ENCODE peak calls at places on chromosome 14, in eight cellular contexts. One of them, this sample, is unnamed.

GRCh38 chr14:97713023-97713422 is 915.8 kb downstream of the VRK1 start:
- DNase-seq in CD8-positive, alpha-beta T cell: no peak
- DNase-seq in thoracic aorta: no peak
- DNase-seq in activated B cell treated with CpG ODN at 0.5 μM for 24 hours: no peak
- DNase-seq in upper lobe of right lung: no peak
- DNase-seq in epithelial cell of esophagus: peak; percentile 92
- DNase-seq in psoas muscle: no peak
- DNase-seq in GM10248: no peak
- DNase-seq in this sample: no peak

GRCh38 chr14:36057452-36058142 is 118.9 kb downstream of the PTCSC3 start:
- DNase-seq in CD8-positive, alpha-beta T cell: no peak
- DNase-seq in thoracic aorta: no peak
- DNase-seq in activated B cell treated with CpG ODN at 0.5 μM for 24 hours: no peak
- DNase-seq in upper lobe of right lung: no peak
- DNase-seq in epithelial cell of esophagus: peak; percentile 84
- DNase-seq in psoas muscle: no peak
- DNase-seq in GM10248: no peak
- DNase-seq in this sample: no peak

GRCh38 chr14:56334458-56334857 is 216.2 kb downstream of the PELI2 start:
- DNase-seq in CD8-positive, alpha-beta T cell: no peak
- DNase-seq in thoracic aorta: no peak
- DNase-seq in activated B cell treated with CpG ODN at 0.5 μM for 24 hours: no peak
- DNase-seq in upper lobe of right lung: no peak
- DNase-seq in epithelial cell of esophagus: no peak
- DNase-seq in psoas muscle: no peak
- DNase-seq in GM10248: no peak
- DNase-seq in this sample: no peak

GRCh38 chr14:52269100-52269499 is 1.6 kb downstream of the PTGDR start:
- DNase-seq in CD8-positive, alpha-beta T cell: no peak
- DNase-seq in thoracic aorta: no peak
- DNase-seq in activated B cell treated with CpG ODN at 0.5 μM for 24 hours: no peak
- DNase-seq in upper lobe of right lung: no peak
- DNase-seq in epithelial cell of esophagus: no peak
- DNase-seq in psoas muscle: no peak
- DNase-seq in GM10248: no peak
- DNase-seq in this sample: no peak

GRCh38 chr14:78606111-78606510 is 435.9 kb downstream of the NRXN3 start:
- DNase-seq in CD8-positive, alpha-beta T cell: no peak
- DNase-seq in thoracic aorta: no peak
- DNase-seq in activated B cell treated with CpG ODN at 0.5 μM for 24 hours: no peak
- DNase-seq in upper lobe of right lung: no peak
- DNase-seq in epithelial cell of esophagus: peak; percentile 4
- DNase-seq in psoas muscle: no peak
- DNase-seq in GM10248: no peak
- DNase-seq in this sample: no peak

GRCh38 chr14:104290756-104291122 is 152.4 kb downstream of the KIF26A start:
- DNase-seq in CD8-positive, alpha-beta T cell: no peak
- DNase-seq in thoracic aorta: no peak
- DNase-seq in activated B cell treated with CpG ODN at 0.5 μM for 24 hours: no peak
- DNase-seq in upper lobe of right lung: peak; percentile 47
- DNase-seq in epithelial cell of esophagus: no peak
- DNase-seq in psoas muscle: peak; percentile 39
- DNase-seq in GM10248: no peak
- DNase-seq in this sample: no peak

GRCh38 chr14:81172353-81172752 is 48.4 kb downstream of the GTF2A1 start:
- DNase-seq in CD8-positive, alpha-beta T cell: no peak
- DNase-seq in thoracic aorta: no peak
- DNase-seq in activated B cell treated with CpG ODN at 0.5 μM for 24 hours: no peak
- DNase-seq in upper lobe of right lung: no peak
- DNase-seq in epithelial cell of esophagus: no peak
- DNase-seq in psoas muscle: no peak
- DNase-seq in GM10248: no peak
- DNase-seq in this sample: no peak

GRCh38 chr14:106790189-106791036 is 1264.0 kb downstream of the TMEM121 start:
- DNase-seq in CD8-positive, alpha-beta T cell: peak; percentile 64
- DNase-seq in thoracic aorta: no peak
- DNase-seq in activated B cell treated with CpG ODN at 0.5 μM for 24 hours: peak; percentile 83
- DNase-seq in upper lobe of right lung: peak; percentile 88
- DNase-seq in epithelial cell of esophagus: no peak
- DNase-seq in psoas muscle: peak; percentile 61
- DNase-seq in GM10248: peak; percentile 77
- DNase-seq in this sample: peak; percentile 77

GRCh38 chr14:36935976-36936678 is 236.3 kb downstream of the SLC25A21 start:
- DNase-seq in CD8-positive, alpha-beta T cell: no peak
- DNase-seq in thoracic aorta: no peak
- DNase-seq in activated B cell treated with CpG ODN at 0.5 μM for 24 hours: no peak
- DNase-seq in upper lobe of right lung: no peak
- DNase-seq in epithelial cell of esophagus: peak; percentile 85
- DNase-seq in psoas muscle: no peak
- DNase-seq in GM10248: no peak
- DNase-seq in this sample: no peak

GRCh38 chr14:77889971-77890442 is 90.1 kb downstream of the ADCK1 start:
- DNase-seq in CD8-positive, alpha-beta T cell: no peak
- DNase-seq in thoracic aorta: no peak
- DNase-seq in activated B cell treated with CpG ODN at 0.5 μM for 24 hours: no peak
- DNase-seq in upper lobe of right lung: no peak
- DNase-seq in epithelial cell of esophagus: peak; percentile 89
- DNase-seq in psoas muscle: no peak
- DNase-seq in GM10248: no peak
- DNase-seq in this sample: no peak

GRCh38 chr14:53900499-53900898 is 56.1 kb downstream of the BMP4 start:
- DNase-seq in CD8-positive, alpha-beta T cell: no peak
- DNase-seq in thoracic aorta: no peak
- DNase-seq in activated B cell treated with CpG ODN at 0.5 μM for 24 hours: no peak
- DNase-seq in upper lobe of right lung: no peak
- DNase-seq in epithelial cell of esophagus: no peak
- DNase-seq in psoas muscle: peak; percentile 87
- DNase-seq in GM10248: no peak
- DNase-seq in this sample: no peak

GRCh38 chr14:76877871-76878270 is 51.7 kb downstream of the LRRC74A start:
- DNase-seq in CD8-positive, alpha-beta T cell: no peak
- DNase-seq in thoracic aorta: no peak
- DNase-seq in activated B cell treated with CpG ODN at 0.5 μM for 24 hours: no peak
- DNase-seq in upper lobe of right lung: no peak
- DNase-seq in epithelial cell of esophagus: no peak
- DNase-seq in psoas muscle: no peak
- DNase-seq in GM10248: no peak
- DNase-seq in this sample: no peak

GRCh38 chr14:96811985-96812667 is 14.9 kb downstream of the VRK1 start:
- DNase-seq in CD8-positive, alpha-beta T cell: no peak
- DNase-seq in thoracic aorta: no peak
- DNase-seq in activated B cell treated with CpG ODN at 0.5 μM for 24 hours: no peak
- DNase-seq in upper lobe of right lung: no peak
- DNase-seq in epithelial cell of esophagus: no peak
- DNase-seq in psoas muscle: no peak
- DNase-seq in GM10248: no peak
- DNase-seq in this sample: no peak

GRCh38 chr14:24965934-24966593 is 83.9 kb downstream of the STXBP6 start:
- DNase-seq in CD8-positive, alpha-beta T cell: no peak
- DNase-seq in thoracic aorta: no peak
- DNase-seq in activated B cell treated with CpG ODN at 0.5 μM for 24 hours: no peak
- DNase-seq in upper lobe of right lung: no peak
- DNase-seq in epithelial cell of esophagus: peak; percentile 2
- DNase-seq in psoas muscle: no peak
- DNase-seq in GM10248: no peak
- DNase-seq in this sample: no peak

GRCh38 chr14:104844306-104845032 is 20.6 kb upstream of the CEP170B start:
- DNase-seq in CD8-positive, alpha-beta T cell: no peak
- DNase-seq in thoracic aorta: no peak
- DNase-seq in activated B cell treated with CpG ODN at 0.5 μM for 24 hours: no peak
- DNase-seq in upper lobe of right lung: peak; percentile 62
- DNase-seq in epithelial cell of esophagus: no peak
- DNase-seq in psoas muscle: no peak
- DNase-seq in GM10248: peak; percentile 11
- DNase-seq in this sample: peak; percentile 22

GRCh38 chr14:90649096-90649495 is 167.1 kb downstream of the TTC7B start:
- DNase-seq in CD8-positive, alpha-beta T cell: no peak
- DNase-seq in thoracic aorta: no peak
- DNase-seq in activated B cell treated with CpG ODN at 0.5 μM for 24 hours: no peak
- DNase-seq in upper lobe of right lung: no peak
- DNase-seq in epithelial cell of esophagus: no peak
- DNase-seq in psoas muscle: no peak
- DNase-seq in GM10248: no peak
- DNase-seq in this sample: no peak

GRCh38 chr14:51369814-51370213 is 129.8 kb downstream of the TMX1 start:
- DNase-seq in CD8-positive, alpha-beta T cell: no peak
- DNase-seq in thoracic aorta: no peak
- DNase-seq in activated B cell treated with CpG ODN at 0.5 μM for 24 hours: no peak
- DNase-seq in upper lobe of right lung: no peak
- DNase-seq in epithelial cell of esophagus: no peak
- DNase-seq in psoas muscle: no peak
- DNase-seq in GM10248: peak; percentile 56
- DNase-seq in this sample: peak; percentile 55

GRCh38 chr14:30532264-30532663 is 26.7 kb upstream of the G2E3 start:
- DNase-seq in CD8-positive, alpha-beta T cell: no peak
- DNase-seq in thoracic aorta: no peak
- DNase-seq in activated B cell treated with CpG ODN at 0.5 μM for 24 hours: no peak
- DNase-seq in upper lobe of right lung: no peak
- DNase-seq in epithelial cell of esophagus: peak; percentile 5
- DNase-seq in psoas muscle: no peak
- DNase-seq in GM10248: no peak
- DNase-seq in this sample: no peak

GRCh38 chr14:103518416-103519042 is 4.1 kb downstream of the CKB start:
- DNase-seq in CD8-positive, alpha-beta T cell: peak; percentile 54
- DNase-seq in thoracic aorta: no peak
- DNase-seq in activated B cell treated with CpG ODN at 0.5 μM for 24 hours: peak; percentile 69
- DNase-seq in upper lobe of right lung: peak; percentile 87
- DNase-seq in epithelial cell of esophagus: peak; percentile 60
- DNase-seq in psoas muscle: peak; percentile 86
- DNase-seq in GM10248: peak; percentile 85
- DNase-seq in this sample: peak; percentile 89

GRCh38 chr14:74765721-74766120 is 2.6 kb downstream of the YLPM1 start:
- DNase-seq in CD8-positive, alpha-beta T cell: no peak
- DNase-seq in thoracic aorta: no peak
- DNase-seq in activated B cell treated with CpG ODN at 0.5 μM for 24 hours: no peak
- DNase-seq in upper lobe of right lung: no peak
- DNase-seq in epithelial cell of esophagus: no peak
- DNase-seq in psoas muscle: no peak
- DNase-seq in GM10248: no peak
- DNase-seq in this sample: no peak

GRCh38 chr14:74763803-74764531 is 851 bp downstream of the YLPM1 start:
- DNase-seq in CD8-positive, alpha-beta T cell: peak; percentile 3
- DNase-seq in thoracic aorta: no peak
- DNase-seq in activated B cell treated with CpG ODN at 0.5 μM for 24 hours: peak; percentile 16
- DNase-seq in upper lobe of right lung: no peak
- DNase-seq in epithelial cell of esophagus: peak; percentile 70
- DNase-seq in psoas muscle: no peak
- DNase-seq in GM10248: peak; percentile 34
- DNase-seq in this sample: no peak

GRCh38 chr14:74762917-74763802 is at the start of gene YLPM1:
- DNase-seq in CD8-positive, alpha-beta T cell: peak; percentile 90
- DNase-seq in thoracic aorta: peak; percentile 74
- DNase-seq in activated B cell treated with CpG ODN at 0.5 μM for 24 hours: peak; percentile 86
- DNase-seq in upper lobe of right lung: peak; percentile 96
- DNase-seq in epithelial cell of esophagus: peak; percentile 97
- DNase-seq in psoas muscle: peak; percentile 96
- DNase-seq in GM10248: peak; percentile 94
- DNase-seq in this sample: peak; percentile 95
- TF ChIP-seq CTCF in CD8-positive, alpha-beta T cell: peak; percentile 41
- TF ChIP-seq CTCF in thoracic aorta: peak; percentile 35
- TF ChIP-seq CTCF in activated B cell treated with CpG ODN at 0.5 μM for 24 hours: no peak
- TF ChIP-seq CTCF in upper lobe of right lung: peak; percentile 54
- TF ChIP-seq CTCF in epithelial cell of esophagus: peak; percentile 64
- TF ChIP-seq CTCF in psoas muscle: peak; percentile 43
- TF ChIP-seq CTCF in GM10248: peak; percentile 62
- TF ChIP-seq CTCF in this sample: peak; percentile 65

GRCh38 chr14:100906420-100906819 is 2.9 kb upstream of the RTL1 start:
- DNase-seq in CD8-positive, alpha-beta T cell: no peak
- DNase-seq in thoracic aorta: no peak
- DNase-seq in activated B cell treated with CpG ODN at 0.5 μM for 24 hours: no peak
- DNase-seq in upper lobe of right lung: no peak
- DNase-seq in epithelial cell of esophagus: no peak
- DNase-seq in psoas muscle: no peak
- DNase-seq in GM10248: peak; percentile 20
- DNase-seq in this sample: peak; percentile 31
- TF ChIP-seq CTCF in CD8-positive, alpha-beta T cell: no peak
- TF ChIP-seq CTCF in thoracic aorta: no peak
- TF ChIP-seq CTCF in activated B cell treated with CpG ODN at 0.5 μM for 24 hours: no peak
- TF ChIP-seq CTCF in upper lobe of right lung: no peak
- TF ChIP-seq CTCF in epithelial cell of esophagus: no peak
- TF ChIP-seq CTCF in psoas muscle: no peak
- TF ChIP-seq CTCF in GM10248: no peak
- TF ChIP-seq CTCF in this sample: no peak

GRCh38 chr14:39426605-39427004 is 5.6 kb downstream of the FBXO33 start:
- DNase-seq in CD8-positive, alpha-beta T cell: no peak
- DNase-seq in thoracic aorta: no peak
- DNase-seq in activated B cell treated with CpG ODN at 0.5 μM for 24 hours: no peak
- DNase-seq in upper lobe of right lung: no peak
- DNase-seq in epithelial cell of esophagus: peak; percentile 53
- DNase-seq in psoas muscle: no peak
- DNase-seq in GM10248: no peak
- DNase-seq in this sample: no peak
- TF ChIP-seq CTCF in CD8-positive, alpha-beta T cell: peak; percentile 19
- TF ChIP-seq CTCF in thoracic aorta: no peak
- TF ChIP-seq CTCF in activated B cell treated with CpG ODN at 0.5 μM for 24 hours: no peak
- TF ChIP-seq CTCF in upper lobe of right lung: peak; percentile 27
- TF ChIP-seq CTCF in epithelial cell of esophagus: peak; percentile 37
- TF ChIP-seq CTCF in psoas muscle: peak; percentile 23
- TF ChIP-seq CTCF in GM10248: peak; percentile 12
- TF ChIP-seq CTCF in this sample: no peak

GRCh38 chr14:21840765-21841164 is 167.1 kb upstream of the OR4E1 start:
- DNase-seq in CD8-positive, alpha-beta T cell: no peak
- DNase-seq in thoracic aorta: no peak
- DNase-seq in activated B cell treated with CpG ODN at 0.5 μM for 24 hours: no peak
- DNase-seq in upper lobe of right lung: no peak
- DNase-seq in epithelial cell of esophagus: peak; percentile 14
- DNase-seq in psoas muscle: no peak
- DNase-seq in GM10248: no peak
- DNase-seq in this sample: no peak
- TF ChIP-seq CTCF in CD8-positive, alpha-beta T cell: no peak
- TF ChIP-seq CTCF in thoracic aorta: no peak
- TF ChIP-seq CTCF in activated B cell treated with CpG ODN at 0.5 μM for 24 hours: no peak
- TF ChIP-seq CTCF in upper lobe of right lung: no peak
- TF ChIP-seq CTCF in epithelial cell of esophagus: no peak
- TF ChIP-seq CTCF in psoas muscle: no peak
- TF ChIP-seq CTCF in GM10248: no peak
- TF ChIP-seq CTCF in this sample: no peak

This sample was measured in GM13976.